ENCODE peak calls at places on chromosome 10, in ten cellular contexts. L, O, S, B, G, R, V, A, D and H are unnamed samples.

GRCh38 chr10:101120884-101121660 is 10.0 kb upstream of the TLX1 start:
- DNase-seq in A (peak; percentile 73), O (no peak), R (peak; percentile 45), S (peak; percentile 49), B (peak; percentile 13), L (no peak), D (no peak), G (no peak), V (peak; percentile 40), H (no peak)

GRCh38 chr10:94370501-94370900 is 7.8 kb upstream of the NOC3L start:
- DNase-seq in A (no peak), L (no peak), S (no peak), V (no peak), O (no peak), R (no peak), G (no peak), D (no peak), B (no peak), H (no peak)

GRCh38 chr10:12241810-12242529 is 46.0 kb downstream of the CDC123 start:
- DNase-seq in S (no peak), A (peak; percentile 27), O (no peak), L (peak; percentile 50), R (peak; percentile 31), D (no peak), G (no peak), B (peak; percentile 33), V (no peak), H (peak; percentile 35)

GRCh38 chr10:97479939-97480338 is 18.3 kb downstream of the MMS19 start:
- DNase-seq in A (no peak), O (no peak), D (no peak), V (no peak), R (no peak), S (no peak), G (no peak), B (no peak), L (no peak), H (no peak)

GRCh38 chr10:21084700-21085099 is 187.6 kb upstream of the NEBL start:
- DNase-seq in D (no peak), R (no peak), L (no peak), O (no peak), A (no peak), V (no peak), G (no peak), S (no peak), B (no peak), H (no peak)

GRCh38 chr10:3085785-3086567 is 18.6 kb downstream of the PFKP start:
- DNase-seq in B (no peak), V (no peak), G (no peak), D (no peak), A (no peak), O (peak; percentile 38), S (no peak), L (no peak), R (no peak), H (no peak)

GRCh38 chr10:71234970-71235681 is 22.8 kb downstream of the UNC5B start:
- DNase-seq in R (no peak), L (no peak), B (peak; percentile 69), A (no peak), O (peak; percentile 91), S (peak; percentile 49), D (no peak), G (no peak), V (no peak), H (peak; percentile 63)

GRCh38 chr10:46556515-46557318 is at the start of gene GPRIN2:
- DNase-seq in A (no peak), D (no peak), B (no peak), R (no peak), S (no peak), L (peak; percentile 44), V (no peak), O (peak; percentile 47), G (no peak), H (no peak)

GRCh38 chr10:71236286-71236685 is 23.9 kb downstream of the UNC5B start:
- DNase-seq in S (no peak), R (no peak), D (no peak), B (no peak), G (no peak), O (peak; percentile 65), L (no peak), A (no peak), V (no peak), H (no peak)

GRCh38 chr10:72328829-72329204 is 25.9 kb downstream of the DNAJB12 start:
- DNase-seq in O (no peak), A (no peak), V (no peak), L (no peak), S (no peak), B (no peak), G (no peak), D (no peak), R (no peak), H (no peak)

GRCh38 chr10:20993387-20994170 is 96.5 kb upstream of the NEBL start:
- DNase-seq in G (no peak), B (peak; percentile 73), L (peak; percentile 13), R (no peak), A (no peak), V (no peak), S (peak; percentile 9), O (no peak), D (peak; percentile 48), H (peak; percentile 76)

GRCh38 chr10:105974803-105975456 is 1189.6 kb downstream of the SORCS1 start:
- DNase-seq in L (peak; percentile 20), R (no peak), S (peak; percentile 54), A (no peak), G (no peak), D (no peak), B (peak; percentile 60), O (peak; percentile 47), V (no peak), H (peak; percentile 11)

GRCh38 chr10:16609195-16609594 is 87.5 kb upstream of the C1QL3 start:
- DNase-seq in L (no peak), V (no peak), D (no peak), A (no peak), S (no peak), B (no peak), R (no peak), G (no peak), O (no peak), H (no peak)

GRCh38 chr10:69382382-69383117 is 34.2 kb downstream of the TACR2 start:
- DNase-seq in L (peak; percentile 64), R (no peak), A (no peak), D (peak; percentile 93), V (no peak), G (no peak), O (no peak), S (peak; percentile 96), B (peak; percentile 95), H (peak; percentile 97)

GRCh38 chr10:32190890-32191491 is 134.8 kb upstream of the KIF5B start:
- DNase-seq in D (peak; percentile 22), A (peak; percentile 58), G (no peak), R (no peak), B (peak; percentile 61), L (peak; percentile 22), O (peak; percentile 36), S (peak; percentile 54), V (no peak), H (peak; percentile 47)

GRCh38 chr10:819326-819725 is 112.2 kb downstream of the LARP4B start:
- DNase-seq in A (no peak), L (no peak), O (no peak), D (no peak), V (no peak), B (peak; percentile 82), G (no peak), R (no peak), S (peak; percentile 75), H (peak; percentile 53)

GRCh38 chr10:24242562-24242961 is 33.6 kb downstream of the KIAA1217 start:
- DNase-seq in S (no peak), V (no peak), L (no peak), D (no peak), G (no peak), O (no peak), B (no peak), R (no peak), A (no peak), H (no peak)

GRCh38 chr10:117221156-117221711 is 19.7 kb upstream of the SLC18A2 start:
- DNase-seq in S (peak; percentile 66), R (no peak), B (peak; percentile 59), O (no peak), G (no peak), L (peak; percentile 66), A (no peak), V (no peak), D (no peak), H (peak; percentile 31)